ENCODE peak calls at places on chromosomes 6 and 20, in ten cellular contexts. P is colonic mucosa; C is AG04450; E is vagina; V is body of pancreas; F is mucosa of descending colon; U is Peyer's patch; D is CD8-positive, alpha-beta T cell; O is stomach; W is fibroblast of mammary gland. I is an unnamed sample.

GRCh38 chr6:9250852-9251251 is 815.5 kb upstream of the SLC35B3 start:
- DNase-seq in P (peak), C (peak), E (no peak), V (peak), F (no peak), U (no peak), D (no peak), O (peak), W (peak), I (peak)

GRCh38 chr20:25103526-25103925 is 21.6 kb upstream of the VSX1 start:
- DNase-seq in P (no peak), C (no peak), E (no peak), V (no peak), F (no peak), U (no peak), D (no peak), O (no peak), W (no peak), I (no peak)

GRCh38 chr6:3268680-3269079 is 9.9 kb downstream of the PSMG4 start:
- DNase-seq in P (no peak), C (no peak), E (no peak), V (no peak), F (no peak), U (no peak), D (no peak), O (no peak), W (no peak), I (no peak)

GRCh38 chr6:157219201-157220200 is 103.8 kb downstream of the TMEM242 start:
- DNase-seq in P (peak), C (no peak), E (no peak), V (no peak), F (peak), U (no peak), D (no peak), O (no peak), W (peak), I (peak)

GRCh38 chr20:19096847-19097246 is 115.6 kb upstream of the SLC24A3 start:
- DNase-seq in P (no peak), C (no peak), E (no peak), V (no peak), F (no peak), U (no peak), D (no peak), O (no peak), W (no peak), I (no peak)

GRCh38 chr6:135586388-135586787 is 88.8 kb upstream of the AHI1 start:
- DNase-seq in P (no peak), C (no peak), E (no peak), V (no peak), F (no peak), U (no peak), D (no peak), O (no peak), W (no peak), I (no peak)

GRCh38 chr6:54135665-54136370 is 24.6 kb downstream of the MLIP start:
- DNase-seq in P (no peak), C (peak), E (no peak), V (no peak), F (no peak), U (no peak), D (no peak), O (no peak), W (peak), I (peak)

GRCh38 chr20:22369100-22369499 is 215.3 kb downstream of the FOXA2 start:
- DNase-seq in P (no peak), C (no peak), E (no peak), V (no peak), F (no peak), U (no peak), D (no peak), O (no peak), W (no peak), I (no peak)

GRCh38 chr6:37127961-37128862 is 41.7 kb upstream of the PIM1 start:
- DNase-seq in P (peak), C (no peak), E (no peak), V (no peak), F (no peak), U (peak), D (no peak), O (peak), W (peak), I (peak)

GRCh38 chr6:135568366-135568765 is 70.8 kb upstream of the AHI1 start:
- DNase-seq in P (no peak), C (peak), E (no peak), V (peak), F (no peak), U (no peak), D (peak), O (peak), W (peak), I (peak)

GRCh38 chr20:49497217-49497560 is 14.7 kb upstream of the KCNB1 start:
- DNase-seq in P (no peak), C (no peak), E (no peak), V (no peak), F (no peak), U (no peak), D (no peak), O (no peak), W (no peak), I (no peak)

GRCh38 chr20:58703765-58704331 is 11.2 kb downstream of the NPEPL1 start:
- DNase-seq in P (peak), C (no peak), E (peak), V (no peak), F (no peak), U (no peak), D (peak), O (no peak), W (no peak), I (no peak)

GRCh38 chr6:20213271-20213798 is 1.1 kb upstream of the MBOAT1 start:
- DNase-seq in P (no peak), C (no peak), E (no peak), V (no peak), F (no peak), U (no peak), D (no peak), O (no peak), W (no peak), I (peak)

GRCh38 chr6:165800337-165800736 is 137.3 kb upstream of the PDE10A start:
- DNase-seq in P (no peak), C (no peak), E (no peak), V (no peak), F (no peak), U (no peak), D (no peak), O (no peak), W (peak), I (no peak)

GRCh38 chr6:159095561-159096095 is 50.8 kb upstream of the TAGAP start:
- DNase-seq in P (peak), C (no peak), E (peak), V (no peak), F (no peak), U (no peak), D (no peak), O (no peak), W (no peak), I (no peak)

GRCh38 chr6:72216222-72217106 is 330.1 kb downstream of the RIMS1 start:
- DNase-seq in P (no peak), C (no peak), E (no peak), V (peak), F (no peak), U (no peak), D (no peak), O (peak), W (no peak), I (no peak)

GRCh38 chr6:137765044-137765443 is 102.0 kb upstream of the TNFAIP3 start:
- DNase-seq in P (no peak), C (no peak), E (no peak), V (no peak), F (no peak), U (no peak), D (no peak), O (no peak), W (peak), I (no peak)

GRCh38 chr20:20956586-20956985 is 149.6 kb downstream of the LINC00237 start:
- DNase-seq in P (no peak), C (no peak), E (no peak), V (no peak), F (no peak), U (no peak), D (no peak), O (no peak), W (no peak), I (no peak)

GRCh38 chr20:17936791-17937687 is 31.6 kb downstream of the SNX5 start:
- DNase-seq in P (peak), C (peak), E (no peak), V (peak), F (peak), U (no peak), D (no peak), O (peak), W (peak), I (peak)

GRCh38 chr6:34531580-34532201 is 24.4 kb downstream of the SPDEF start:
- DNase-seq in P (no peak), C (peak), E (no peak), V (no peak), F (peak), U (no peak), D (peak), O (no peak), W (peak), I (peak)

GRCh38 chr20:22004946-22005345 is 299.5 kb downstream of the PAX1 start:
- DNase-seq in P (no peak), C (no peak), E (no peak), V (no peak), F (no peak), U (no peak), D (no peak), O (no peak), W (peak), I (peak)

GRCh38 chr6:106783631-106784566 is 154.5 kb downstream of the QRSL1 start:
- DNase-seq in P (no peak), C (no peak), E (no peak), V (peak), F (no peak), U (no peak), D (no peak), O (no peak), W (peak), I (no peak)

GRCh38 chr6:163612200-163612599 is 197.7 kb downstream of the QKI start:
- DNase-seq in P (no peak), C (no peak), E (no peak), V (no peak), F (no peak), U (no peak), D (no peak), O (no peak), W (no peak), I (no peak)

GRCh38 chr20:17223553-17223952 is 3.3 kb upstream of the PCSK2 start:
- DNase-seq in P (no peak), C (no peak), E (no peak), V (no peak), F (no peak), U (no peak), D (no peak), O (no peak), W (no peak), I (no peak)

GRCh38 chr20:53914091-53914860 is 156.1 kb downstream of the BCAS1 start:
- DNase-seq in P (no peak), C (no peak), E (no peak), V (no peak), F (no peak), U (no peak), D (no peak), O (no peak), W (no peak), I (peak)

GRCh38 chr6:37576336-37576737 is 76.6 kb upstream of the CCDC167 start:
- DNase-seq in P (no peak), C (peak), E (no peak), V (no peak), F (no peak), U (no peak), D (no peak), O (no peak), W (peak), I (peak)

GRCh38 chr6:26307830-26308229 is 57.2 kb upstream of the BTN3A2 start:
- DNase-seq in P (no peak), C (no peak), E (no peak), V (no peak), F (no peak), U (no peak), D (no peak), O (no peak), W (no peak), I (no peak)

GRCh38 chr6:35496851-35497570 is at the start of gene TEAD3:
- DNase-seq in P (peak), C (no peak), E (no peak), V (peak), F (peak), U (peak), D (peak), O (peak), W (peak), I (peak)

GRCh38 chr6:72212686-72213085 is 326.3 kb downstream of the RIMS1 start:
- DNase-seq in P (no peak), C (no peak), E (no peak), V (no peak), F (no peak), U (no peak), D (no peak), O (no peak), W (no peak), I (no peak)

GRCh38 chr6:17086469-17086868 is 15.4 kb upstream of the STMND1 start:
- DNase-seq in P (peak), C (peak), E (no peak), V (peak), F (no peak), U (no peak), D (peak), O (peak), W (peak), I (peak)
- H3K4me3 ChIP-seq in P (no peak), C (no peak), E (no peak), V (no peak), F (no peak), U (no peak), D (no peak), O (no peak), W (no peak), I (no peak)

GRCh38 chr6:1146500-1146899 is 165.4 kb upstream of the FOXQ1 start:
- DNase-seq in P (no peak), C (no peak), E (no peak), V (no peak), F (no peak), U (no peak), D (no peak), O (no peak), W (no peak), I (no peak)
- TF ChIP-seq CTCF in P (no peak), C (no peak), E (no peak), V (no peak), F (no peak), U (no peak), D (no peak), O (no peak), W (no peak), I (no peak)

GRCh38 chr6:129667621-129668020 is 42.4 kb downstream of the ARHGAP18 start:
- DNase-seq in P (no peak), C (no peak), E (no peak), V (peak), F (no peak), U (no peak), D (no peak), O (peak), W (no peak), I (peak)
- H3K4me3 ChIP-seq in P (no peak), C (no peak), E (no peak), V (no peak), F (no peak), U (no peak), D (no peak), O (no peak), W (no peak), I (no peak)

GRCh38 chr6:105301756-105302616 is 100.9 kb downstream of the PREP start:
- DNase-seq in P (no peak), C (no peak), E (no peak), V (no peak), F (no peak), U (no peak), D (no peak), O (peak), W (no peak), I (peak)

GRCh38 chr6:105304366-105304765 is 98.5 kb downstream of the PREP start:
- DNase-seq in P (no peak), C (no peak), E (no peak), V (no peak), F (no peak), U (no peak), D (no peak), O (no peak), W (no peak), I (no peak)

GRCh38 chr6:105301072-105301503 is 101.8 kb downstream of the PREP start:
- DNase-seq in P (no peak), C (no peak), E (no peak), V (no peak), F (no peak), U (no peak), D (no peak), O (no peak), W (no peak), I (peak)

GRCh38 chr6:105300090-105300489 is 102.8 kb downstream of the PREP start:
- DNase-seq in P (no peak), C (no peak), E (no peak), V (no peak), F (no peak), U (no peak), D (no peak), O (no peak), W (peak), I (peak)

DNA sequence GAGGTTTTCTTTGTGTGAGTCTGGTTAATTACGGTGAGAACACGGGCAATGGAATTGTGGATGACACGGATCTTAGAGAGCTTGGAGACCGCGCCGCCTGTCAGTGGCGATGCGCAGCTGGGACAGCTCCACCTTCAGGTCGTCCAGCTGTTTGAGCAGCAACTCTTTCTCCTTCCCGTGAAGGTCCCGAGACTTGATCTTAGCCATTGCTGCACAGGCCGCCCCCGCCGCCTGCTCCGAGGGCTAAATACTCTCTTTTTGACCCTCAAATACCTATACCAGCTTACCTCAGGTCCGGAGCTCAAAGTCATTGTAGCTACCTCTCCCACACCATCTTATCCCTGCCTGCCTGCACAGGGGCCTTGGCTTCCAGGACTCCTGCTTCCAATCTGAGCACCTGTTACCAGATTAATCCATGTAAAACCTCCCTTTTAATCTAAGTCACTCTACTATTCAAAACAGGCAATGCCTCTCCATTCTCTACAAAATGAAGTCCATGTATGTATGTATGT is 100.2 kb downstream of the PREP start:
- DNase-seq in P (no peak), C (no peak), E (no peak), V (no peak), F (no peak), U (no peak), D (no peak), O (no peak), W (no peak), I (peak)
- TF ChIP-seq CTCF in P (no peak), C (no peak), E (no peak), V (no peak), F (no peak), U (no peak), D (no peak), O (no peak), W (no peak), I (peak)

I was measured in AG10803.